ENCODE peak calls at places on chromosomes 11 and 22, in seven cellular contexts. One of them, this sample, is unnamed.
A peak's percentile ranks its signal among the peaks of the same experiment; 100 is the strongest.

GRCh38 chr22:49767355-49768062 is 60.2 kb downstream of the BRD1 start:
- DNase-seq in breast epithelium: no peak
- DNase-seq in left ventricle myocardium inferior: peak; percentile 7
- DNase-seq in astrocyte of the spinal cord: peak; percentile 53
- DNase-seq in foreskin fibroblast: peak; percentile 69
- DNase-seq in CD8-positive, alpha-beta T cell: no peak
- DNase-seq in brain microvascular endothelial cell: peak; percentile 51
- DNase-seq in this sample: peak; percentile 73

GRCh38 chr22:29813563-29813962 is 24.5 kb downstream of the ASCC2 start:
- DNase-seq in brain microvascular endothelial cell: peak; percentile 16
- DNase-seq in foreskin fibroblast: peak; percentile 30
- DNase-seq in left ventricle myocardium inferior: no peak
- DNase-seq in CD8-positive, alpha-beta T cell: no peak
- DNase-seq in astrocyte of the spinal cord: no peak
- DNase-seq in breast epithelium: no peak
- DNase-seq in this sample: peak; percentile 22

GRCh38 chr11:61580292-61580888 is 486 bp downstream of the SYT7 start:
- DNase-seq in breast epithelium: no peak
- DNase-seq in foreskin fibroblast: peak; percentile 53
- DNase-seq in astrocyte of the spinal cord: no peak
- DNase-seq in left ventricle myocardium inferior: no peak
- DNase-seq in brain microvascular endothelial cell: no peak
- DNase-seq in CD8-positive, alpha-beta T cell: no peak
- DNase-seq in this sample: no peak

GRCh38 chr11:14768789-14769188 is 123.2 kb downstream of the CYP2R1 start:
- DNase-seq in astrocyte of the spinal cord: no peak
- DNase-seq in breast epithelium: no peak
- DNase-seq in CD8-positive, alpha-beta T cell: no peak
- DNase-seq in foreskin fibroblast: no peak
- DNase-seq in brain microvascular endothelial cell: no peak
- DNase-seq in left ventricle myocardium inferior: no peak
- DNase-seq in this sample: no peak

GRCh38 chr11:129141748-129142475 is 50.2 kb downstream of the ARHGAP32 start:
- DNase-seq in foreskin fibroblast: peak; percentile 9
- DNase-seq in left ventricle myocardium inferior: no peak
- DNase-seq in brain microvascular endothelial cell: no peak
- DNase-seq in astrocyte of the spinal cord: peak; percentile 56
- DNase-seq in CD8-positive, alpha-beta T cell: no peak
- DNase-seq in breast epithelium: no peak
- DNase-seq in this sample: peak; percentile 8

GRCh38 chr11:35478411-35479139 is 46.8 kb downstream of the PAMR1 start:
- DNase-seq in breast epithelium: peak; percentile 47
- DNase-seq in foreskin fibroblast: no peak
- DNase-seq in CD8-positive, alpha-beta T cell: no peak
- DNase-seq in astrocyte of the spinal cord: no peak
- DNase-seq in brain microvascular endothelial cell: no peak
- DNase-seq in left ventricle myocardium inferior: no peak
- DNase-seq in this sample: peak; percentile 22

GRCh38 chr11:114170226-114170625 is 110.7 kb downstream of the ZBTB16 start:
- DNase-seq in left ventricle myocardium inferior: no peak
- DNase-seq in foreskin fibroblast: no peak
- DNase-seq in CD8-positive, alpha-beta T cell: no peak
- DNase-seq in breast epithelium: no peak
- DNase-seq in brain microvascular endothelial cell: no peak
- DNase-seq in astrocyte of the spinal cord: no peak
- DNase-seq in this sample: no peak

GRCh38 chr22:31089101-31090100 is 8.3 kb downstream of the SMTN start:
- DNase-seq in foreskin fibroblast: peak; percentile 74
- DNase-seq in left ventricle myocardium inferior: no peak
- DNase-seq in brain microvascular endothelial cell: no peak
- DNase-seq in CD8-positive, alpha-beta T cell: peak; percentile 39
- DNase-seq in astrocyte of the spinal cord: peak; percentile 20
- DNase-seq in breast epithelium: no peak
- DNase-seq in this sample: peak; percentile 41

GRCh38 chr11:134027671-134028070 is 41.2 kb upstream of the JAM3 start:
- DNase-seq in left ventricle myocardium inferior: no peak
- DNase-seq in brain microvascular endothelial cell: no peak
- DNase-seq in astrocyte of the spinal cord: no peak
- DNase-seq in CD8-positive, alpha-beta T cell: peak; percentile 72
- DNase-seq in foreskin fibroblast: no peak
- DNase-seq in breast epithelium: no peak
- DNase-seq in this sample: no peak

GRCh38 chr22:18070556-18071306 is 7.1 kb upstream of the PEX26 start:
- DNase-seq in astrocyte of the spinal cord: no peak
- DNase-seq in brain microvascular endothelial cell: no peak
- DNase-seq in CD8-positive, alpha-beta T cell: no peak
- DNase-seq in foreskin fibroblast: no peak
- DNase-seq in left ventricle myocardium inferior: no peak
- DNase-seq in breast epithelium: peak; percentile 68
- DNase-seq in this sample: no peak

GRCh38 chr11:66243816-66244215 is 24.6 kb upstream of the RAB1B start:
- DNase-seq in breast epithelium: no peak
- DNase-seq in astrocyte of the spinal cord: no peak
- DNase-seq in foreskin fibroblast: no peak
- DNase-seq in CD8-positive, alpha-beta T cell: no peak
- DNase-seq in brain microvascular endothelial cell: no peak
- DNase-seq in left ventricle myocardium inferior: no peak
- DNase-seq in this sample: no peak

GRCh38 chr11:134562176-134562575 is 150.1 kb upstream of the B3GAT1 start:
- DNase-seq in astrocyte of the spinal cord: no peak
- DNase-seq in breast epithelium: no peak
- DNase-seq in left ventricle myocardium inferior: no peak
- DNase-seq in CD8-positive, alpha-beta T cell: no peak
- DNase-seq in foreskin fibroblast: no peak
- DNase-seq in brain microvascular endothelial cell: no peak
- DNase-seq in this sample: no peak

GRCh38 chr22:42286205-42286604 is 15.8 kb upstream of the TCF20 start:
- DNase-seq in left ventricle myocardium inferior: no peak
- DNase-seq in breast epithelium: no peak
- DNase-seq in astrocyte of the spinal cord: no peak
- DNase-seq in brain microvascular endothelial cell: no peak
- DNase-seq in foreskin fibroblast: no peak
- DNase-seq in CD8-positive, alpha-beta T cell: no peak
- DNase-seq in this sample: no peak

GRCh38 chr22:48440176-48440575 is 1387.5 kb downstream of the BRD1 start:
- DNase-seq in CD8-positive, alpha-beta T cell: no peak
- DNase-seq in brain microvascular endothelial cell: no peak
- DNase-seq in left ventricle myocardium inferior: no peak
- DNase-seq in astrocyte of the spinal cord: no peak
- DNase-seq in breast epithelium: no peak
- DNase-seq in foreskin fibroblast: no peak
- DNase-seq in this sample: no peak

GRCh38 chr11:11992257-11992690 is 16.2 kb downstream of the DKK3 start:
- DNase-seq in breast epithelium: no peak
- DNase-seq in CD8-positive, alpha-beta T cell: no peak
- DNase-seq in astrocyte of the spinal cord: peak; percentile 45
- DNase-seq in foreskin fibroblast: no peak
- DNase-seq in brain microvascular endothelial cell: peak; percentile 54
- DNase-seq in left ventricle myocardium inferior: no peak
- DNase-seq in this sample: no peak

GRCh38 chr22:24506802-24507438 is 11.8 kb downstream of the UPB1 start:
- DNase-seq in brain microvascular endothelial cell: no peak
- DNase-seq in astrocyte of the spinal cord: no peak
- DNase-seq in breast epithelium: no peak
- DNase-seq in CD8-positive, alpha-beta T cell: no peak
- DNase-seq in left ventricle myocardium inferior: no peak
- DNase-seq in foreskin fibroblast: peak; percentile 40
- DNase-seq in this sample: peak; percentile 69

GRCh38 chr11:18295316-18295715 is 26.6 kb downstream of the HPS5 start:
- DNase-seq in astrocyte of the spinal cord: no peak
- DNase-seq in brain microvascular endothelial cell: no peak
- DNase-seq in CD8-positive, alpha-beta T cell: no peak
- DNase-seq in foreskin fibroblast: no peak
- DNase-seq in breast epithelium: no peak
- DNase-seq in left ventricle myocardium inferior: no peak
- DNase-seq in this sample: no peak

GRCh38 chr22:49954354-49954753 is 6.2 kb upstream of the PIM3 start:
- DNase-seq in breast epithelium: peak; percentile 81
- DNase-seq in foreskin fibroblast: no peak
- DNase-seq in left ventricle myocardium inferior: peak; percentile 79
- DNase-seq in brain microvascular endothelial cell: no peak
- DNase-seq in astrocyte of the spinal cord: no peak
- DNase-seq in CD8-positive, alpha-beta T cell: no peak
- DNase-seq in this sample: no peak

GRCh38 chr11:68402355-68403031 is 58.1 kb upstream of the PPP6R3 start:
- DNase-seq in breast epithelium: no peak
- DNase-seq in brain microvascular endothelial cell: no peak
- DNase-seq in left ventricle myocardium inferior: no peak
- DNase-seq in CD8-positive, alpha-beta T cell: no peak
- DNase-seq in astrocyte of the spinal cord: no peak
- DNase-seq in foreskin fibroblast: no peak
- DNase-seq in this sample: no peak

DNA sequence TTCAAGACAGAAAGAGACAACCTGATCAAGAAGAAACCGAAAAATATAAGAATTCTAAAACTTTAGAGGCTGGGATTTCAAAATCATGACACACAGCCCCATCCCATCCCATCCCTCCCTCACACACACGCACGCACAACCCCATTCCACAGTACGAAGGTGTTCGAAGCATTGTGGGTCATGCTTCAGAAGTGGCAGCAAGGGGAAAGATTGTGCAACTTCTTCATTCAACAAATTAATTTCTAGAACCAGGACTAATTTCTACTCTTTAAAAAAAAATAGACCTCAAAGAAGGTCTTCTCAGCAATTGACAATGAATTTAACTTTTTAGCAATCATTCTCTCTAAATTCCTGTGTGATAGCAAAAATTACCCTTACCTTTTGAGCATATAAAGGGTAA is 867 bp downstream of the SPA17 start:
- DNase-seq in brain microvascular endothelial cell: no peak
- DNase-seq in astrocyte of the spinal cord: no peak
- DNase-seq in foreskin fibroblast: no peak
- DNase-seq in left ventricle myocardium inferior: no peak
- DNase-seq in CD8-positive, alpha-beta T cell: no peak
- DNase-seq in breast epithelium: no peak
- DNase-seq in this sample: no peak
- H3K4me3 ChIP-seq in brain microvascular endothelial cell: peak overlapping the region; percentile 76
- H3K4me3 ChIP-seq in astrocyte of the spinal cord: peak overlapping the region; percentile 83
- H3K4me3 ChIP-seq in foreskin fibroblast: peak overlapping the region; percentile 85
- H3K4me3 ChIP-seq in left ventricle myocardium inferior: peak overlapping the region; percentile 76
- H3K4me3 ChIP-seq in CD8-positive, alpha-beta T cell: peak overlapping the region; percentile 69
- H3K4me3 ChIP-seq in breast epithelium: peak overlapping the region; percentile 77
- H3K4me3 ChIP-seq in this sample: peak overlapping the region; percentile 83

GRCh38 chr11:44930588-44931302 is 19.9 kb downstream of the TP53I11 start:
- DNase-seq in left ventricle myocardium inferior: no peak
- DNase-seq in astrocyte of the spinal cord: no peak
- DNase-seq in brain microvascular endothelial cell: no peak
- DNase-seq in foreskin fibroblast: no peak
- DNase-seq in breast epithelium: no peak
- DNase-seq in CD8-positive, alpha-beta T cell: no peak
- DNase-seq in this sample: no peak

GRCh38 chr11:44934110-44934509 is 16.6 kb downstream of the TP53I11 start:
- DNase-seq in brain microvascular endothelial cell: no peak
- DNase-seq in CD8-positive, alpha-beta T cell: no peak
- DNase-seq in left ventricle myocardium inferior: no peak
- DNase-seq in breast epithelium: no peak
- DNase-seq in foreskin fibroblast: no peak
- DNase-seq in astrocyte of the spinal cord: no peak
- DNase-seq in this sample: no peak

GRCh38 chr11:44928807-44929206 is 21.9 kb downstream of the TP53I11 start:
- DNase-seq in brain microvascular endothelial cell: no peak
- DNase-seq in astrocyte of the spinal cord: no peak
- DNase-seq in left ventricle myocardium inferior: no peak
- DNase-seq in foreskin fibroblast: no peak
- DNase-seq in CD8-positive, alpha-beta T cell: no peak
- DNase-seq in breast epithelium: no peak
- DNase-seq in this sample: no peak

GRCh38 chr11:44928144-44928543 is 22.5 kb downstream of the TP53I11 start:
- DNase-seq in breast epithelium: no peak
- DNase-seq in left ventricle myocardium inferior: no peak
- DNase-seq in brain microvascular endothelial cell: no peak
- DNase-seq in astrocyte of the spinal cord: no peak
- DNase-seq in foreskin fibroblast: no peak
- DNase-seq in CD8-positive, alpha-beta T cell: no peak
- DNase-seq in this sample: no peak

DNA sequence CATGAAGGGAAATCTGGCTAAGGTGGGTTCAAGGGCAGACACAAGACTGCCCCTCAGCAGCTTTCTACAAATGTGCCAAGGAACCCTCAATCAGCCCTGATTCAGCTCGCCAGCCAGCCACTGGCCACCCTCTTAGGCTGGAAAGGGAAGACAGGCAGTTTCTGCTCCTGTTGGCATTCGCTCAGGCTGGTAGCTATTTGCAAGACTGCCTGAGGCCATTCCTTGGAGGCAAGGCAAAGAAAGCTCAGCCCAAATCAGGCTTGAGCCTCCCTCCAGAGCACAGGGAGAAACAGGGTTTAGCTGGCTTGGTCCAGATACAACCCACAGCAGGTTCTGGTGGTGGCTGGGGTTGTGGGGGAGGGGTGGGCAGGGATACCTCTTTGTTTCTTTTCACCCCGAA is 19.2 kb downstream of the TP53I11 start:
- DNase-seq in CD8-positive, alpha-beta T cell: no peak
- DNase-seq in breast epithelium: no peak
- DNase-seq in foreskin fibroblast: no peak
- DNase-seq in astrocyte of the spinal cord: no peak
- DNase-seq in left ventricle myocardium inferior: no peak
- DNase-seq in brain microvascular endothelial cell: no peak
- DNase-seq in this sample: no peak
- TF ChIP-seq CTCF in CD8-positive, alpha-beta T cell: no peak
- TF ChIP-seq CTCF in breast epithelium: no peak
- TF ChIP-seq CTCF in foreskin fibroblast: no peak
- TF ChIP-seq CTCF in astrocyte of the spinal cord: no peak
- TF ChIP-seq CTCF in left ventricle myocardium inferior: no peak
- TF ChIP-seq CTCF in brain microvascular endothelial cell: no peak
- TF ChIP-seq CTCF in this sample: no peak

GRCh38 chr11:69984457-69985261 is 93.5 kb upstream of the ANO1 start:
- DNase-seq in foreskin fibroblast: no peak
- DNase-seq in astrocyte of the spinal cord: no peak
- DNase-seq in CD8-positive, alpha-beta T cell: no peak
- DNase-seq in breast epithelium: no peak
- DNase-seq in left ventricle myocardium inferior: no peak
- DNase-seq in brain microvascular endothelial cell: no peak
- DNase-seq in this sample: no peak
- H3K4me3 ChIP-seq in foreskin fibroblast: no peak overlapping the region
- H3K4me3 ChIP-seq in astrocyte of the spinal cord: no peak overlapping the region
- H3K4me3 ChIP-seq in CD8-positive, alpha-beta T cell: no peak overlapping the region
- H3K4me3 ChIP-seq in breast epithelium: peak overlapping the region; percentile 70
- H3K4me3 ChIP-seq in left ventricle myocardium inferior: no peak overlapping the region
- H3K4me3 ChIP-seq in brain microvascular endothelial cell: no peak overlapping the region
- H3K4me3 ChIP-seq in this sample: no peak overlapping the region

GRCh38 chr11:20008870-20009644 is 151.2 kb downstream of the DBX1 start:
- DNase-seq in astrocyte of the spinal cord: no peak
- DNase-seq in foreskin fibroblast: no peak
- DNase-seq in CD8-positive, alpha-beta T cell: no peak
- DNase-seq in breast epithelium: no peak
- DNase-seq in brain microvascular endothelial cell: no peak
- DNase-seq in left ventricle myocardium inferior: no peak
- DNase-seq in this sample: no peak

GRCh38 chr11:20004856-20005255 is 155.4 kb downstream of the DBX1 start:
- DNase-seq in CD8-positive, alpha-beta T cell: no peak
- DNase-seq in brain microvascular endothelial cell: no peak
- DNase-seq in breast epithelium: no peak
- DNase-seq in astrocyte of the spinal cord: no peak
- DNase-seq in foreskin fibroblast: no peak
- DNase-seq in left ventricle myocardium inferior: no peak
- DNase-seq in this sample: no peak

GRCh38 chr11:20005747-20006146 is 154.5 kb downstream of the DBX1 start:
- DNase-seq in CD8-positive, alpha-beta T cell: no peak
- DNase-seq in brain microvascular endothelial cell: no peak
- DNase-seq in breast epithelium: no peak
- DNase-seq in astrocyte of the spinal cord: no peak
- DNase-seq in foreskin fibroblast: no peak
- DNase-seq in left ventricle myocardium inferior: no peak
- DNase-seq in this sample: no peak

GRCh38 chr11:20008190-20008801 is 152.0 kb downstream of the DBX1 start:
- DNase-seq in CD8-positive, alpha-beta T cell: no peak
- DNase-seq in foreskin fibroblast: no peak
- DNase-seq in breast epithelium: no peak
- DNase-seq in brain microvascular endothelial cell: no peak
- DNase-seq in astrocyte of the spinal cord: no peak
- DNase-seq in left ventricle myocardium inferior: no peak
- DNase-seq in this sample: peak; percentile 31

GRCh38 chr11:20007386-20007785 is 152.9 kb downstream of the DBX1 start:
- DNase-seq in left ventricle myocardium inferior: no peak
- DNase-seq in brain microvascular endothelial cell: no peak
- DNase-seq in foreskin fibroblast: no peak
- DNase-seq in breast epithelium: no peak
- DNase-seq in astrocyte of the spinal cord: no peak
- DNase-seq in CD8-positive, alpha-beta T cell: no peak
- DNase-seq in this sample: no peak
- TF ChIP-seq CTCF in left ventricle myocardium inferior: no peak
- TF ChIP-seq CTCF in brain microvascular endothelial cell: no peak
- TF ChIP-seq CTCF in foreskin fibroblast: no peak
- TF ChIP-seq CTCF in breast epithelium: no peak
- TF ChIP-seq CTCF in astrocyte of the spinal cord: no peak
- TF ChIP-seq CTCF in CD8-positive, alpha-beta T cell: no peak
- TF ChIP-seq CTCF in this sample: no peak

This sample was measured in cardiac fibroblast.